ENCODE peak calls at places on chromosomes 16 and 17, in four cellular contexts. J, Q, X and V are unnamed samples.

GRCh38 chr17:46873941-46874645 is 22.7 kb downstream of the WNT9B start:
- DNase-seq in J (no peak), Q (no peak), X (peak), V (no peak)

GRCh38 chr16:30031477-30031918 is 427 bp upstream of the TLCD3B start:
- DNase-seq in J (no peak), Q (no peak), X (no peak), V (no peak)

GRCh38 chr17:49694847-49695697 is 12.7 kb downstream of the SLC35B1 start:
- DNase-seq in J (peak), Q (peak), X (peak), V (peak)

GRCh38 chr16:12685806-12686205 is 117.9 kb downstream of the CPPED1 start:
- DNase-seq in J (no peak), Q (no peak), X (no peak), V (no peak)

GRCh38 chr16:30142672-30143346 is 19.8 kb upstream of the MAPK3 start:
- DNase-seq in J (no peak), Q (no peak), X (peak), V (no peak)

GRCh38 chr17:6677158-6677831 is 25.7 kb downstream of the C17orf100 start:
- DNase-seq in J (no peak), Q (no peak), X (peak), V (no peak)

GRCh38 chr17:81482673-81483072 is 29.9 kb downstream of the ACTG1 start:
- DNase-seq in J (no peak), Q (no peak), X (no peak), V (no peak)

GRCh38 chr16:82197540-82198240 is 27.7 kb upstream of the MPHOSPH6 start:
- DNase-seq in J (no peak), Q (no peak), X (no peak), V (no peak)

GRCh38 chr17:22310717-22311686 is 618.7 kb downstream of the KCNJ18 start:
- DNase-seq in J (no peak), Q (no peak), X (peak), V (no peak)

GRCh38 chr17:28227278-28228108 is 91.5 kb upstream of the TMEM97 start:
- DNase-seq in J (no peak), Q (no peak), X (peak), V (no peak)

GRCh38 chr17:67366193-67367157 is at the start of gene PSMD12:
- DNase-seq in J (peak), Q (peak), X (peak), V (peak)

GRCh38 chr17:14214271-14214670 is 22.4 kb downstream of the CDRT15 start:
- DNase-seq in J (no peak), Q (no peak), X (no peak), V (no peak)

GRCh38 chr16:49352923-49353322 is 20.7 kb upstream of the C16orf78 start:
- DNase-seq in J (no peak), Q (no peak), X (no peak), V (no peak)

GRCh38 chr16:85258616-85259015 is 146.3 kb upstream of the CIBAR2 start:
- DNase-seq in J (no peak), Q (no peak), X (no peak), V (no peak)

GRCh38 chr17:77495575-77495974 is 354.8 kb downstream of the SEC14L1 start:
- DNase-seq in J (peak), Q (no peak), X (peak), V (no peak)

GRCh38 chr16:31713945-31714898 is 159.4 kb upstream of the ZNF267 start:
- DNase-seq in J (no peak), Q (no peak), X (peak), V (no peak)

GRCh38 chr17:30788918-30789317 is 35.6 kb downstream of the CRLF3 start:
- DNase-seq in J (no peak), Q (no peak), X (no peak), V (no peak)

GRCh38 chr17:59342681-59343127 is 11.2 kb downstream of the YPEL2 start:
- DNase-seq in J (no peak), Q (no peak), X (no peak), V (no peak)

GRCh38 chr17:8900626-8901585 is 33.4 kb upstream of the PIK3R6 start:
- DNase-seq in J (no peak), Q (no peak), X (no peak), V (peak)

GRCh38 chr16:2859686-2860265 is 1.8 kb upstream of the PRSS22 start:
- DNase-seq in J (no peak), Q (no peak), X (no peak), V (no peak)

GRCh38 chr16:57810197-57811024 is 8.1 kb upstream of the KIFC3 start:
- DNase-seq in J (peak), Q (peak), X (no peak), V (no peak)

GRCh38 chr17:69525920-69526841 is 111.7 kb downstream of the MAP2K6 start:
- DNase-seq in J (peak), Q (no peak), X (no peak), V (no peak)

GRCh38 chr17:82282239-82283207 is 9.0 kb upstream of the CSNK1D start:
- DNase-seq in J (no peak), Q (no peak), X (peak), V (no peak)

GRCh38 chr16:89113661-89114060 is 20.0 kb downstream of the ACSF3 start:
- DNase-seq in J (peak), Q (no peak), X (peak), V (no peak)

GRCh38 chr17:82671071-82671470 is 22.8 kb upstream of the WDR45B start:
- DNase-seq in J (no peak), Q (no peak), X (no peak), V (no peak)

GRCh38 chr16:9077001-9077809 is 14.2 kb upstream of the HAPSTR1 start:
- DNase-seq in J (no peak), Q (no peak), X (no peak), V (no peak)

GRCh38 chr16:19746561-19746960 is 28.5 kb downstream of the IQCK start:
- DNase-seq in J (no peak), Q (no peak), X (no peak), V (no peak)